ENCODE peak calls at places on chromosomes 2 and 18, in nine cellular contexts. G, H, E, Z, T, C, M, L and W are unnamed samples.

GRCh38 chr2:28438532-28439063 is 45.9 kb downstream of the FOSL2 start:
- DNase-seq in L (no peak), G (no peak), Z (no peak), C (no peak), E (no peak), M (no peak), H (no peak), T (no peak), W (no peak)

GRCh38 chr2:197926673-197927072 is 122.3 kb downstream of the PLCL1 start:
- DNase-seq in L (peak), Z (no peak), T (peak), H (no peak), G (no peak), C (no peak), E (no peak), M (no peak), W (no peak)

GRCh38 chr2:157901325-157901724 is 25.2 kb upstream of the ACVR1 start:
- DNase-seq in L (no peak), H (no peak), C (no peak), G (no peak), Z (no peak), M (no peak), E (no peak), T (no peak), W (no peak)

GRCh38 chr2:10221443-10221842 is 81.3 kb upstream of the HPCAL1 start:
- DNase-seq in C (no peak), M (no peak), E (no peak), T (no peak), L (no peak), G (no peak), H (no peak), Z (no peak), W (no peak)

GRCh38 chr2:46487667-46488333 is 8.4 kb downstream of the TMEM247 start:
- DNase-seq in T (peak), E (peak), L (peak), C (peak), M (peak), G (no peak), Z (no peak), H (no peak), W (no peak)

GRCh38 chr18:644395-645004 is 13.0 kb upstream of the TYMS start:
- DNase-seq in H (peak), C (no peak), E (no peak), G (no peak), Z (no peak), M (no peak), T (no peak), L (no peak), W (no peak)

GRCh38 chr2:42138163-42139016 is 30.8 kb upstream of the EML4 start:
- DNase-seq in E (peak), T (peak), C (no peak), M (no peak), L (peak), Z (no peak), G (no peak), H (peak), W (no peak)

GRCh38 chr2:33372940-33373553 is 103.4 kb upstream of the RASGRP3 start:
- DNase-seq in C (no peak), T (peak), H (peak), L (peak), Z (no peak), E (peak), G (peak), M (no peak), W (no peak)

GRCh38 chr2:85893428-85894258 is 4.9 kb upstream of the ST3GAL5 start:
- DNase-seq in C (no peak), H (peak), T (peak), Z (no peak), G (no peak), M (no peak), E (peak), L (peak), W (peak)

GRCh38 chr2:56741601-56742102 is 557.9 kb downstream of the CCDC85A start:
- DNase-seq in E (peak), C (peak), T (peak), M (peak), H (peak), G (no peak), L (peak), Z (no peak), W (peak)

GRCh38 chr2:162153608-162154224 is 1.7 kb upstream of the GCG start:
- DNase-seq in L (peak), H (peak), Z (peak), E (peak), M (no peak), G (no peak), C (no peak), T (peak), W (peak)

GRCh38 chr2:104658149-104658839 is 195.6 kb upstream of the POU3F3 start:
- DNase-seq in M (peak), L (no peak), G (no peak), C (peak), H (no peak), Z (no peak), E (no peak), T (peak), W (no peak)

GRCh38 chr2:147288131-147288530 is 556.7 kb upstream of the ACVR2A start:
- DNase-seq in L (no peak), C (no peak), H (peak), T (no peak), Z (no peak), G (no peak), E (no peak), M (no peak), W (no peak)

GRCh38 chr2:218984239-218985020 is 554 bp downstream of the FEV start:
- DNase-seq in G (peak), L (no peak), Z (no peak), M (no peak), H (no peak), T (no peak), E (no peak), C (no peak), W (no peak)

GRCh38 chr2:96262306-96262705 is 3.5 kb downstream of the TMEM127 start:
- DNase-seq in G (no peak), M (no peak), C (no peak), T (no peak), Z (no peak), H (no peak), L (no peak), E (no peak), W (no peak)

GRCh38 chr2:66440011-66440542 is 5.2 kb downstream of the MEIS1 start:
- DNase-seq in T (no peak), E (no peak), M (no peak), L (peak), G (no peak), C (peak), H (no peak), Z (no peak), W (no peak)

GRCh38 chr18:36672437-36673344 is 156.1 kb downstream of the TPGS2 start:
- DNase-seq in G (no peak), E (peak), L (peak), M (peak), T (peak), Z (no peak), H (peak), C (no peak), W (no peak)

GRCh38 chr2:237132799-237133198 is 47.1 kb downstream of the COPS8 start:
- DNase-seq in C (no peak), T (no peak), Z (no peak), G (no peak), M (no peak), E (no peak), L (no peak), H (peak), W (no peak)

GRCh38 chr2:153477096-153477555 is 1.4 kb downstream of the RPRM start:
- DNase-seq in C (no peak), L (no peak), G (no peak), E (no peak), H (no peak), M (no peak), T (no peak), Z (no peak), W (peak)

GRCh38 chr2:220779918-220780317 is 792.2 kb downstream of the EPHA4 start:
- DNase-seq in G (no peak), T (peak), E (peak), H (peak), L (peak), M (no peak), Z (no peak), C (no peak), W (no peak)

GRCh38 chr2:146762786-146763185 is 1082.0 kb upstream of the ACVR2A start:
- DNase-seq in Z (no peak), E (no peak), M (no peak), T (no peak), G (no peak), C (no peak), H (peak), L (no peak), W (no peak)

GRCh38 chr2:96259497-96259921 is 6.3 kb downstream of the TMEM127 start:
- DNase-seq in G (no peak), M (no peak), C (peak), E (no peak), H (no peak), Z (no peak), L (no peak), T (no peak), W (no peak)

GRCh38 chr2:11866358-11867335 is 120.2 kb downstream of the LPIN1 start:
- DNase-seq in H (no peak), G (no peak), E (no peak), L (no peak), T (no peak), Z (no peak), M (no peak), C (no peak), W (no peak)

GRCh38 chr2:66127656-66128055 is 307.3 kb upstream of the MEIS1 start:
- DNase-seq in G (no peak), M (no peak), E (no peak), C (no peak), T (no peak), H (no peak), Z (no peak), L (no peak), W (no peak)

GRCh38 chr2:4674007-4674406 is 970.6 kb downstream of the DCDC2C start:
- DNase-seq in M (no peak), Z (peak), C (no peak), T (no peak), H (no peak), E (no peak), L (no peak), G (no peak), W (no peak)

GRCh38 chr2:28377201-28377816 is 15.3 kb upstream of the FOSL2 start:
- DNase-seq in H (peak), L (no peak), G (no peak), Z (no peak), E (no peak), C (no peak), T (no peak), M (peak), W (no peak)

GRCh38 chr2:48199076-48199475 is 292.8 kb upstream of the FBXO11 start:
- DNase-seq in L (no peak), Z (no peak), G (no peak), C (no peak), M (no peak), T (no peak), E (no peak), H (no peak), W (no peak)

GRCh38 chr2:121242175-121242875 is 42.7 kb downstream of the TFCP2L1 start:
- DNase-seq in H (no peak), E (no peak), M (peak), T (no peak), L (no peak), G (no peak), C (no peak), Z (no peak), W (no peak)

GRCh38 chr2:232229296-232229916 is 149.1 kb upstream of the ALPP start:
- DNase-seq in Z (no peak), C (peak), G (no peak), L (peak), H (peak), M (no peak), E (peak), T (peak), W (no peak)

GRCh38 chr2:218882866-218883366 is 2.3 kb downstream of the WNT10A start:
- DNase-seq in H (peak), M (peak), Z (no peak), L (peak), G (no peak), T (no peak), C (no peak), E (no peak), W (no peak)

GRCh38 chr18:54713386-54713785 is 114.9 kb upstream of the RAB27B start:
- DNase-seq in T (no peak), M (no peak), L (no peak), C (no peak), G (no peak), E (no peak), H (no peak), Z (no peak), W (no peak)

GRCh38 chr18:13374468-13375301 is 156.1 kb downstream of the LDLRAD4 start:
- DNase-seq in T (peak), H (no peak), C (no peak), M (no peak), Z (no peak), E (no peak), G (no peak), L (no peak), W (no peak)

GRCh38 chr2:181189932-181190331 is 209.5 kb downstream of the UBE2E3 start:
- DNase-seq in C (no peak), G (no peak), Z (no peak), L (no peak), E (no peak), H (no peak), T (peak), M (no peak), W (no peak)

GRCh38 chr2:111952871-111953497 is 54.6 kb downstream of the MERTK start:
- DNase-seq in C (no peak), H (no peak), Z (no peak), G (no peak), L (no peak), E (no peak), M (no peak), T (no peak), W (no peak)

GRCh38 chr2:158297606-158298005 is 158.9 kb downstream of the CCDC148 start:
- DNase-seq in H (peak), E (no peak), C (no peak), M (no peak), G (no peak), L (peak), Z (no peak), T (peak), W (no peak)

GRCh38 chr18:60446821-60447220 is 74.2 kb upstream of the MC4R start:
- DNase-seq in T (peak), E (no peak), C (no peak), M (no peak), G (no peak), Z (no peak), H (no peak), L (no peak), W (no peak)

GRCh38 chr18:58013241-58014211 is 30.5 kb upstream of the NEDD4L start:
- DNase-seq in G (no peak), H (peak), T (peak), E (peak), Z (no peak), L (peak), M (no peak), C (no peak), W (no peak)

GRCh38 chr2:134906726-134907125 is 11.9 kb upstream of the CCNT2 start:
- DNase-seq in G (no peak), M (no peak), C (no peak), T (no peak), L (no peak), Z (no peak), E (no peak), H (peak), W (no peak)

GRCh38 chr2:233542507-233542906 is 24.1 kb downstream of the USP40 start:
- DNase-seq in T (peak), H (peak), M (no peak), L (peak), G (no peak), C (no peak), Z (no peak), E (peak), W (peak)

GRCh38 chr2:127640082-127641072 is 5.6 kb upstream of the GPR17 start:
- DNase-seq in E (no peak), Z (no peak), T (no peak), H (no peak), L (no peak), M (no peak), C (no peak), G (no peak), W (no peak)
- TF ChIP-seq CTCF in E (peak), Z (peak), T (no peak), H (no peak), L (peak), M (peak), C (peak), G (no peak), W (no peak)

GRCh38 chr2:37000988-37001556 is 34.7 kb upstream of the STRN start:
- DNase-seq in M (no peak), Z (no peak), H (no peak), E (no peak), T (no peak), L (no peak), C (no peak), G (no peak), W (no peak)

GRCh38 chr2:37011126-37011525 is 44.8 kb upstream of the STRN start:
- DNase-seq in C (no peak), M (no peak), E (no peak), Z (no peak), T (no peak), L (no peak), G (no peak), H (no peak), W (no peak)

GRCh38 chr2:37000273-37000780 is 34.0 kb upstream of the STRN start:
- DNase-seq in M (no peak), C (no peak), Z (no peak), L (peak), E (peak), T (peak), H (peak), G (no peak), W (no peak)

GRCh38 chr2:37005118-37005868 is 39.0 kb upstream of the STRN start:
- DNase-seq in L (peak), G (no peak), Z (no peak), M (no peak), E (peak), H (peak), T (no peak), C (no peak), W (no peak)
- TF ChIP-seq CTCF in L (peak), G (peak), Z (peak), M (peak), E (peak), H (peak), T (peak), C (peak), W (no peak)

GRCh38 chr2:202035089-202035940 is 1.7 kb downstream of the FZD7 start:
- DNase-seq in M (peak), G (no peak), L (peak), C (peak), E (peak), H (peak), T (peak), Z (no peak), W (no peak)

GRCh38 chr2:202034249-202035088 is 814 bp downstream of the FZD7 start:
- DNase-seq in H (peak), C (peak), Z (no peak), L (peak), T (peak), G (no peak), E (no peak), M (peak), W (no peak)

GRCh38 chr2:202032841-202033316 is 776 bp upstream of the FZD7 start:
- DNase-seq in C (peak), M (peak), E (peak), G (no peak), T (no peak), Z (peak), L (peak), H (peak), W (no peak)

GRCh38 chr2:202031261-202031986 is 2.2 kb upstream of the FZD7 start:
- DNase-seq in C (no peak), H (no peak), Z (no peak), M (no peak), L (no peak), T (no peak), G (no peak), E (no peak), W (no peak)

DNA sequence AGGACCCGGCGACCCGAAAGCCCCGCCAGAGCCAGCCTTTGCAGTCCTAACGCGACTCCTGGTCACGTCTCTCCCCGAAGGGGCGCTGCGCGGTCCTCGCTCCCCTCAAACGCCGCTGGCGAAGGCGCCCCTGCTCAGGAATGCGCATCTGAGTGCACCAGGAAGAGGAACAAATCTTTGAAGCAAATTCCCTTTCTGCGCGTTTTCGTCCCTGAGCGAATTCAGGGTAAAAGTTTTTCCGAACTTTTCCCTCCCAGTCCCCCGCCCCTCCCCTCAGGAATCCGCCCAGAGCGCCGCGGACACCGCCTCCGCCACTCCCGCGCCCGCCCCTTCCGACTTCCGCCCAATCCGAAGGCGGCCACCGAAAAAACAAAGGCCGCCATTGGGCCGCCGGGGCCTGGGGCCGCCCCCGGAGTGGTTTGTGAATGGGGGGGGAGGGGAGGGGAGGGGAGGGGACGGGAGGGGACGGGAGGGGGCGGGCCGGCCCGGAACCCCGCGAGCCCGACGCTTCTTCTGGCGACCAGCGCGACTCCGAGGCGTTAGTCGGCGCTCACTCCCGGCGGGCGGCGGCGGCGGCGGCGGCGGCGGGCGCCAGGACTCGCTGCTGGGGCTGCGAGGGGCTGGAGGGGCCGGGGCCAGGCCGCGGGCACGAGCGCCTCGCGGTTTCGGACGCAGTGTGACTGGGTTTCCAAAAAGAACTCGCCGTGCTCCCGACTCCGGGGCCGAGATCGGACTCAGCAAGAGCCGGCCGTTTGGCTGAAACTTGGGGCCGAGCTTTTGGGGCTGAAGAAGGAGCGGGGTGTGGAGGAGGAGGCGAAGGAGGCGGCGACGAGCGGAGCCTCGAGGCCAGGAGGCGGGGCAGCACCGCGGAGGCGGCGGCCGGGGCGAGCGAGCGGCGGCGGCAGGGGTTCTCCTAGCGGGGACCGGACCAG is at the start of gene FZD7:
- DNase-seq in E (peak), H (peak), Z (peak), T (peak), M (peak), G (peak), C (peak), L (peak), W (peak)
- TF ChIP-seq CTCF in E (peak), H (no peak), Z (no peak), T (no peak), M (no peak), G (no peak), C (peak), L (peak), W (no peak)

GRCh38 chr2:19371996-19372582 is 13.7 kb upstream of the OSR1 start:
- DNase-seq in C (no peak), L (no peak), H (no peak), M (no peak), G (no peak), Z (no peak), T (no peak), E (no peak), W (no peak)

GRCh38 chr2:19367346-19367745 is 8.9 kb upstream of the OSR1 start:
- DNase-seq in E (no peak), Z (no peak), L (no peak), G (no peak), C (no peak), M (no peak), T (no peak), H (no peak), W (no peak)

GRCh38 chr2:19373352-19373751 is 14.9 kb upstream of the OSR1 start:
- DNase-seq in G (no peak), M (no peak), E (no peak), H (no peak), T (no peak), L (no peak), C (no peak), Z (no peak), W (no peak)

GRCh38 chr2:19368760-19369159 is 10.3 kb upstream of the OSR1 start:
- DNase-seq in C (no peak), H (no peak), T (no peak), G (no peak), M (no peak), Z (no peak), E (no peak), L (no peak), W (no peak)

DNA sequence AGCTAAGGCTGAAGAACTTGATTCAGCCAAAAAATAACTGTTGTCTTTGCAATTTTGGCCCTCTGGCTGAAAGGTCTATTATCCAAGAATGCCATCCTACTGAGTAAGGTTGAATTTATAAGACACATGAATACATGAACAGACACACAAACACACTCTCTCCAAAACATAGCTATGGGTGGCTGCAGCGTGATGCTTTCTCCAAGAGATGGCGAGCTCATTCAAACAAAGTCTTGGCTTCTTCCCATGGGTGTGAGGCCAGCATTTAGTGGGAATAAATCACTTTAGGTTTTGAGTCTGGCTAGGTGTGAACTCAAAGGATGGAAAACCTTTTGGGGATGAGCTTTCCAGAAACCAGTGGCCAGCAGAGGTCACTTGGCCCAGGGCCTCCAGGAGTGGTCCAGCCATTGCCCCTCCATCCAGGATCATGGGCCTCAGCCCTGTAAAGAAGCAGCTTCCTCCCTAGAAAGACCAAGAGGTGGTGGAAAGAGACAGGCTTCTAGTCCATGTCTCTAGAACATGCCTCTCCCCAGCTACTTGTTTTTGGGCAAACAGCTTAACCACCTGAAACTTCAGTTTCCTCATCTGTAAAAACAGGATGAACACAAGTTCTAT is 11.0 kb upstream of the OSR1 start:
- DNase-seq in G (no peak), Z (no peak), H (peak), L (peak), C (no peak), E (peak), M (no peak), T (no peak), W (no peak)
- TF ChIP-seq CTCF in G (peak), Z (no peak), H (peak), L (peak), C (no peak), E (peak), M (no peak), T (peak), W (no peak)